ENCODE peak calls at places on chromosome 18, in four cellular contexts. E is vagina, C is HCT116, F is breast epithelium. N is an unnamed sample.

GRCh38 chr18:50986360-50987087 is 18.7 kb downstream of the ELAC1 start:
- DNase-seq in E (no peak), C (no peak), F (no peak), N (no peak)

GRCh38 chr18:53796042-53796729 is 428.3 kb downstream of the MBD2 start:
- DNase-seq in E (no peak), C (no peak), F (no peak), N (no peak)

GRCh38 chr18:32920796-32921787 is 148.3 kb upstream of the KLHL14 start:
- DNase-seq in E (no peak), C (no peak), F (no peak), N (no peak)

GRCh38 chr18:6751207-6751606 is 21.7 kb downstream of the ARHGAP28 start:
- DNase-seq in E (no peak), C (no peak), F (no peak), N (no peak)

GRCh38 chr18:69999671-70000070 is 52.0 kb upstream of the CD226 start:
- DNase-seq in E (no peak), C (no peak), F (no peak), N (no peak)

GRCh38 chr18:73791081-73791480 is 356.6 kb downstream of the FBXO15 start:
- DNase-seq in E (no peak), C (no peak), F (no peak), N (no peak)

GRCh38 chr18:40935423-40935822 is 1019.6 kb upstream of the PIK3C3 start:
- DNase-seq in E (no peak), C (no peak), F (no peak), N (no peak)

GRCh38 chr18:79707671-79708070 is 28.1 kb downstream of the CTDP1 start:
- DNase-seq in E (no peak), C (no peak), F (no peak), N (no peak)

GRCh38 chr18:43129946-43130523 is 14.6 kb upstream of the RIT2 start:
- DNase-seq in E (no peak), C (no peak), F (no peak), N (no peak)

GRCh38 chr18:54330768-54331548 is 26.7 kb downstream of the STARD6 start:
- DNase-seq in E (no peak), C (no peak), F (no peak), N (no peak)

GRCh38 chr18:46335551-46336059 is 231.4 kb downstream of the HAUS1 start:
- DNase-seq in E (no peak), C (no peak), F (no peak), N (no peak)

GRCh38 chr18:7559709-7560319 is 7.3 kb upstream of the PTPRM start:
- DNase-seq in E (no peak), C (no peak), F (no peak), N (no peak)

GRCh38 chr18:712401-713134 is at the start of gene ENOSF1:
- DNase-seq in E (no peak), C (peak; percentile 54), F (peak; percentile 79), N (peak; percentile 88)

GRCh38 chr18:4831127-4831526 is 365.9 kb downstream of the AKAIN1 start:
- DNase-seq in E (no peak), C (no peak), F (no peak), N (no peak)

GRCh38 chr18:7908686-7909299 is 341.7 kb downstream of the PTPRM start:
- DNase-seq in E (no peak), C (no peak), F (no peak), N (no peak)

GRCh38 chr18:31484461-31484860 is 13.5 kb upstream of the DSG2 start:
- DNase-seq in E (no peak), C (no peak), F (no peak), N (no peak)

GRCh38 chr18:66393463-66393862 is 210.4 kb downstream of the CDH19 start:
- DNase-seq in E (no peak), C (no peak), F (no peak), N (no peak)

GRCh38 chr18:245282-245847 is 22.5 kb downstream of the THOC1 start:
- DNase-seq in E (no peak), C (no peak), F (no peak), N (no peak)

GRCh38 chr18:60292186-60292585 is 80.4 kb downstream of the MC4R start:
- DNase-seq in E (no peak), C (no peak), F (no peak), N (no peak)

GRCh38 chr18:48539406-48540328 is 836 bp downstream of the CTIF start:
- DNase-seq in E (peak; percentile 88), C (no peak), F (peak; percentile 43), N (peak; percentile 54)

DNA sequence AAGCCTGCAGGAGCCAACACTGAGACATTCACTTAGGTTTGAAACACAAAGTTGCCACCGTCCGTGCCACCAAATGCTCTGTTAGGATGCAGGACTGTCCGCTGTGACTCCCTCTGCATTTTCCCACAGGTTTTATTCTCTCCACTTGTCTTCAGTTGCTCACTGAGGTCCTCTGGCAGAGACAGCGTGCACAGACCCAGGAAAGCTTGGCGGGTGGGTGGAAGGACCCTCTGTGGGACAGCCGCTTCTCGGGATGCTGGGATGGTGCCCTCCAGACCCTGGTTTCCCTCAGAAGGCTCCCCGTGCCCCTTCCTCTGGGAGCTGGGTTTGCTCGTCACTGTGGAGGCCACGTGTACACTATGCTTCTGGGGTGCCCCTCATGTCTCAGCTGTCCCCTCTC is 733.6 kb downstream of the GALR1 start:
- DNase-seq in E (no peak), C (no peak), F (no peak), N (no peak)
- H3K9me3 ChIP-seq in E (no peaks in the 10 kb centered on the region), C (peaks cover 38% of the 10 kb centered on the region), F (no peaks in the 10 kb centered on the region), N (no peaks in the 10 kb centered on the region)

DNA sequence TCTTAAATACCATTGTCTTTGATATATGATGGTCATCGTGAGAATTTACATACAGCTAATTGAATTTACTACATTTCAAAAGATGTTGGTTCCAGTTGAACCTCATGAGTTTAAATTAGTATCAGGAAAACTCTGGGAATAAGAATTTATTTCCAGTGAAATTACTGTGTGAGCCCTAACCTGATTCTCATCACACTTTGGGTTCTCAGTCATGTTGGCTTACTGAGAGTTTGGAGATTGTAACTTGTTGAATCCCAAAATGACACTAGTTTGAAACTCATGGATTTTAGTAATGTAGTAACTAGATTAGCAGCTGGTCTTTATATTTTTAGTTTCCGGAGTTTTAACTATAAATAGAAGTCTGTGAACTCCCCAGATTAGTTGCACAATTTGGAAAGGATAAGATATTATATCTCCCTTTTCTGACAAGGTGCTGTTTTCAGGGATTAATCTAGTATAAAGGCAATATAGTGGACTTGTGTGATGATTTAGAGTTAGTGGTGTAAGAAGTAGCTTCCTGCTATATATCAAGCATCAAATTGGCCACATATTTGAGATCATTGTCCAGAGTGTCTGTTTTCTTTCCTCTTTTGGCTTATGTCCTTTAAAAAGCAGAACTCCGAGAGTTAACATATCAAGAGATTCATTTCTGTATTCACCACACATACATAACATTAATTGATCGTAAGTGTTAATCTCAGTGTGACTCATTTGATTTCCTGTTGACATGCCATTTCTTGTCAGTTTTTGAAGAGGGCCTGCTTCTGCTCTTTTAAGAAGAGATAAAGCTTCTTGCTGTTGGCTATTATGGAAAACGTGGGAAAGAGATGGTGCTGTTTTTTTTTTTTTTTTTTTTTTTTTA is 15.7 kb downstream of the NDUFV2 start:
- DNase-seq in E (no peak), C (no peak), F (no peak), N (no peak)
- TF ChIP-seq POLR2A in E (no peak), C (no peak), F (no peak), N (no peak)

DNA sequence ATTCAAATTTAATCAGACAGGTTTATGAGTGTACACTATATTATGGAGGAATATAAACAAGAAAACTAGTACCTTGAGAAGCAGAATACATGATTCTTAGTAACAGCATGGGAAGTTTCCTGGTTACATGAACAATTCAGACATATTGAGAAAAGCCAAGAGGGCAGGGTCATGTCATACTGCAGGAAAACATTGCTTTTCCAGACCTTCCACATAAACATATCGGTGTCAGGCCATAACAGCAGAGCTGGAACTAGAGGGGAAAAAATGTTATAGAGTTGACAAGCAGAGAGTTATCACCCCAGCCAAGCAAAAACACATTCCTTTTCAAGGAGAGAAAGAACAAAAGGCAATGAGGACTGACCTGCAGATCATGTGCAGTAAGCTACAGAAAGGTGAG is 74.7 kb upstream of the ZNF236 start:
- DNase-seq in E (no peak), C (no peak), F (no peak), N (no peak)
- H3K9me3 ChIP-seq in E (peaks cover 8% of the 10 kb centered on the region), C (peaks cover 4% of the 10 kb centered on the region), F (peaks cover 5% of the 10 kb centered on the region), N (no peaks in the 10 kb centered on the region)

DNA sequence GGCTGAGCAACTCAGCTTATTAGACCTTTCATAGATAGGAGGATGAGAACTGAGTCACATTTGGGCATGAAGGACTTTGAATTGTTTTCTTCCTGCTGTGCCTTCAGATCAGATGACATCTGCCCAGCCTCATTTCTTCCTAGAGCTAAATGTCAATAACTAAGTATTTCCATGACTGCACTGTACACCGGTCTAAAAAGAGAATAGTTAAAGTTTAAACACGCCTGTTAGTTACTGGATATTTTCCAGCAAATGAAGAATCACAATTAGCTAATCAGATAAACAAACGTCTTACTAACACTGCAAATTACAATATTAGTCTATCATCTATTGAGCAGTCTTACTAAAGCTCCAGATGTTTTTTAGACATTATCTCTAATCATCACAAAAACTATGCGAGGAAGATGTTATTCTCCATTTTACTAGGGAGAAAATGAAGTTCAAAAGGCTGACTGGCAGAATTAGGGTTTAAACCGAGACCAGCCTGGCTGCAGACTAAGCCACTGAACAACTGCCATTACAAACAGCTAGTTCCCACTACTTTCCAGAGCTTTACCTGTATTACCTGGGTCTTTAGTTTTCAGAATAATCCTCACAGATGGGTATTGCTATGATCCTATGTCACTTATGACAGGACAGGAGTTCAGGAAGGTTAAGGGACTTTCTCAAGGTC is 69.4 kb upstream of the ZNF397 start:
- DNase-seq in E (no peak), C (no peak), F (no peak), N (no peak)
- TF ChIP-seq POLR2A in E (no peak), C (no peak), F (no peak), N (no peak)

DNA sequence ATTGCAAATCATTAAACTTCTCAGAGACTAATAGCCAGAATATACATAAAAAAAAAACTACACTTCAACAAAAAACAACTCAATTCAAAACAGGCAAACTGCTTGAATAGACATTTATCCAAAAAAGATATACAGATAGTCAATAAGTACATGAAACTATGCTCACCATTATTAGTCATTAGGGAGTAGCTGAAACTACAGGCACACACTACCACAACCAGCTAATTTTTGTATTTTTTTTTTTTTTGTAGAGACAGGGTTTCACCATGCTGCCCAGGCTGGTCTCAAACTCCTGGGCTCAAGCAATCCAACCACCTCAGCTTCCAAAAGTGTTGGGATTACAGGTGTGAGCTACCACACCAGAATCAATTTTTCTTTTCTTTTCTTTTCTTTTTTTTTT is 16.9 kb downstream of the RPRD1A start:
- DNase-seq in E (no peak), C (no peak), F (no peak), N (no peak)
- H3K9me3 ChIP-seq in E (no peaks in the 10 kb centered on the region), C (no peaks in the 10 kb centered on the region), F (peaks cover 4% of the 10 kb centered on the region), N (no peaks in the 10 kb centered on the region)

GRCh38 chr18:21597616-21598015 is 2.9 kb downstream of the ESCO1 start:
- DNase-seq in E (no peak), C (no peak), F (no peak), N (no peak)

GRCh38 chr18:21598726-21599584 is 1.5 kb downstream of the ESCO1 start:
- DNase-seq in E (no peak), C (peak; percentile 36), F (no peak), N (no peak)

GRCh38 chr18:21593540-21594257 is 6.8 kb downstream of the ESCO1 start:
- DNase-seq in E (no peak), C (no peak), F (no peak), N (no peak)
- TF ChIP-seq POLR2A in E (no peak), C (no peak), F (no peak), N (no peak)

DNA sequence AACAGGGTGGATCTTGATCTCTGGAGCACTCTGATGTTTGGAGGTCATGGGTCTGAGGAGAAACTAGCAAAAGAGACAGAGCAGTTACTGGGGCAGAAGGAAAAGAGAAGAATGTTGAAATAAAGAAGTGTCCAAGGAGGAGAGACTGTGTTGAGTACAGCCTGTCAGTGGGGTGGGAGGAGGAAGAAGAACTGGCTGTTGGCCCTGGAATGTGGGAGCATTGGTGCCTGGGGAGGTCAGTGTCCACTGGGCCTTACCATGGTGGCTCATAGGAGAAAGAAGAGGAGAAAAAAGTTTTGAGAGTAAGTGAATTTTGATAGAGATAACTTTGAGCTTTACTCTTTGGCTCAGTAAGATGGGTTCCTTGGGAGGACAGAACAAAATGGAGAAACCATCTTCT is 499.0 kb downstream of the TXNL1 start:
- DNase-seq in E (no peak), C (no peak), F (no peak), N (no peak)
- H3K9me3 ChIP-seq in E (no peaks in the 10 kb centered on the region), C (peaks cover 46% of the 10 kb centered on the region), F (no peaks in the 10 kb centered on the region), N (no peaks in the 10 kb centered on the region)

N was measured in body of pancreas.